ENCODE peak calls at places on chromosome X, in ten cellular contexts. E is CD4-positive, alpha-beta T cell; T is RWPE1; I is AG09309; Z is tibial artery; R is dorsolateral prefrontal cortex; C is thoracic aorta; X is pancreas; S is HCT116; P is fibroblast of lung. H is an unnamed sample.

GRCh38 chrX:76109654-76110053 is 63.2 kb upstream of the PBDC1 start:
- DNase-seq in E (no peak), T (peak), I (no peak), Z (no peak), R (no peak), C (no peak), X (no peak), S (no peak), P (no peak), H (no peak)

GRCh38 chrX:70554081-70554480 is 109.4 kb downstream of the DLG3 start:
- DNase-seq in E (no peak), T (peak), I (no peak), Z (no peak), R (no peak), C (no peak), X (no peak), S (no peak), P (peak), H (no peak)

GRCh38 chrX:85052207-85052606 is 48.5 kb downstream of the APOOL start:
- DNase-seq in E (no peak), T (peak), I (no peak), Z (no peak), R (no peak), C (no peak), X (no peak), S (no peak), P (peak), H (no peak)

GRCh38 chrX:19810370-19810769 is 77.0 kb downstream of the SH3KBP1 start:
- DNase-seq in E (no peak), T (no peak), I (no peak), Z (no peak), R (no peak), C (no peak), X (no peak), S (no peak), P (no peak), H (no peak)

GRCh38 chrX:19059063-19059462 is 63.2 kb downstream of the ADGRG2 start:
- DNase-seq in E (no peak), T (no peak), I (no peak), Z (no peak), R (no peak), C (no peak), X (no peak), S (no peak), P (no peak), H (no peak)

GRCh38 chrX:69163936-69164741 is 1.1 kb downstream of the PJA1 start:
- DNase-seq in E (peak), T (peak), I (no peak), Z (no peak), R (no peak), C (no peak), X (peak), S (no peak), P (no peak), H (peak)

GRCh38 chrX:134469481-134469880 is 9.5 kb downstream of the HPRT1 start:
- DNase-seq in E (no peak), T (no peak), I (no peak), Z (no peak), R (no peak), C (no peak), X (no peak), S (no peak), P (peak), H (no peak)

GRCh38 chrX:30144221-30144620 is 71.1 kb upstream of the MAGEB2 start:
- DNase-seq in E (no peak), T (no peak), I (no peak), Z (no peak), R (no peak), C (no peak), X (no peak), S (no peak), P (no peak), H (no peak)

GRCh38 chrX:33142331-33142730 is 69.0 kb downstream of the DMD start:
- DNase-seq in E (no peak), T (no peak), I (no peak), Z (no peak), R (no peak), C (no peak), X (no peak), S (no peak), P (no peak), H (no peak)

GRCh38 chrX:153674219-153674851 is 722 bp upstream of the PNCK start:
- DNase-seq in E (no peak), T (no peak), I (no peak), Z (no peak), R (no peak), C (no peak), X (no peak), S (no peak), P (no peak), H (no peak)

GRCh38 chrX:120200851-120201250 is 42.4 kb downstream of the RHOXF2 start:
- DNase-seq in E (no peak), T (no peak), I (no peak), Z (no peak), R (no peak), C (no peak), X (no peak), S (no peak), P (no peak), H (no peak)

GRCh38 chrX:112849010-112849409 is 8.4 kb upstream of the AMOT start:
- DNase-seq in E (no peak), T (no peak), I (no peak), Z (no peak), R (no peak), C (no peak), X (no peak), S (no peak), P (no peak), H (no peak)

GRCh38 chrX:5117816-5118215 is 1110.9 kb downstream of the NLGN4X start:
- DNase-seq in E (no peak), T (no peak), I (no peak), Z (no peak), R (no peak), C (no peak), X (no peak), S (no peak), P (no peak), H (no peak)

DNA sequence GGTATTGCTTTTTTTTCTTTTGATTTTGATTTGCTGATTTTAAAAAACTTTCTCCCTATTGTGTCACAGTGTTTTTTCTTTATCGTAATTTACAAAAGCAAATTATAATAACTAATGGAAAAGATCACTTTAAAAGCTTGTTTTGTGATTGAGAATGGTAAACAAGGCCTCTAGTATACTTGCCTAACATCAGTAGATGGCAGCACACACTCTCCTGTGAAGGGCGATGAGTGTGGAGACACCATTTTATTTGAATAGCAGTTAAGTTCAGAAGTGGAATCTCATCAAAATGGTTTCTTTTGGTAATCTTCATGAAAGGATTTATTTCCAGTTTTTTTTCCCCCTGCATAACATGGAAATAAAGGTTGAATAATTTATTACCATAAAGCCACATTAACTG is 72.3 kb downstream of the PAK3 start:
- DNase-seq in E (no peak), T (no peak), I (no peak), Z (no peak), R (no peak), C (no peak), X (no peak), S (no peak), P (peak), H (no peak)
- TF ChIP-seq CTCF in E (no peak), T (no peak), I (peak), Z (no peak), R (no peak), C (no peak), X (no peak), S (peak), P (no peak), H (peak)

DNA sequence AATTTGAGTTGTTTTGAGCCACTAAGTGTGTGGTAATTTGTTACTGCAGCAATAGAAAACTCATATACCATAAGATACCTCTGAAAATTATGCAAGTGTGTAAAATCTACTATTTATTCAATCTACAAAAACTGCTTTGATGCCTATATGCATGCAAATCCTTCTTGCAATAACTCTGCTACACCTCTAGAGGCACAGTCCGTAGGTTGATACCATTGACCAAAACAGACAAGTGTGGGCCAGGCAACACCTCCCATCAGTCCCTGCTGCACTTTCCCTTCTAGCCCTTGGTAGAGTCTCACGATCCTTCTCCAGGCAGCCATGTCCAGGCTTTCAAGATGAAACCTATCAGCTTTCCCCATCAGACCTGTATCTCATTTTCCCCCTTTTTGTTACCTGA is 48.8 kb upstream of the FAM9A start:
- DNase-seq in E (no peak), T (no peak), I (no peak), Z (no peak), R (no peak), C (no peak), X (no peak), S (no peak), P (no peak), H (no peak)
- TF ChIP-seq CTCF in E (no peak), T (no peak), I (peak), Z (no peak), R (no peak), C (no peak), X (no peak), S (no peak), P (no peak), H (no peak)

DNA sequence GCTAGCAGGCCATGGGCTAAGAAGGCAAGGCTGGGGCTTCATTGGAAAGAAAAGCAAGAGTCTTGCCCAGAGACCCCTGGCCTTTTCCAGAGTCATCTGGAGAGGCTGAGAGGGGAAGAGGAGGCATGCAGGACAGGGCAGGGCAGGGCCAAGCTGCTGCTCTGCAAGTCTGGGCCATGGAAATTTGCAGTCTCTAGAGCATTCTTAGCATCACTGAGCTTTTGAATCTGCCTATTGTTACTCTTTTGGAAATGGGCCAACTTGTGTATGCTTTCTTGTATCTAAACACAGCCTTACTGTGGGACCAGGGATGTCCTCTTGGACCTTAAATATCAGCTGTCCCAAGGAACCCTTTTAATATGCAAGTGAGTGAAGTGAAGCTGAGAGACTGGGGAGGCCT is 560.5 kb downstream of the MID1IP1 start:
- DNase-seq in E (no peak), T (no peak), I (no peak), Z (no peak), R (no peak), C (no peak), X (no peak), S (no peak), P (no peak), H (no peak)
- TF ChIP-seq CTCF in E (no peak), T (no peak), I (no peak), Z (no peak), R (no peak), C (no peak), X (no peak), S (no peak), P (no peak), H (no peak)

DNA sequence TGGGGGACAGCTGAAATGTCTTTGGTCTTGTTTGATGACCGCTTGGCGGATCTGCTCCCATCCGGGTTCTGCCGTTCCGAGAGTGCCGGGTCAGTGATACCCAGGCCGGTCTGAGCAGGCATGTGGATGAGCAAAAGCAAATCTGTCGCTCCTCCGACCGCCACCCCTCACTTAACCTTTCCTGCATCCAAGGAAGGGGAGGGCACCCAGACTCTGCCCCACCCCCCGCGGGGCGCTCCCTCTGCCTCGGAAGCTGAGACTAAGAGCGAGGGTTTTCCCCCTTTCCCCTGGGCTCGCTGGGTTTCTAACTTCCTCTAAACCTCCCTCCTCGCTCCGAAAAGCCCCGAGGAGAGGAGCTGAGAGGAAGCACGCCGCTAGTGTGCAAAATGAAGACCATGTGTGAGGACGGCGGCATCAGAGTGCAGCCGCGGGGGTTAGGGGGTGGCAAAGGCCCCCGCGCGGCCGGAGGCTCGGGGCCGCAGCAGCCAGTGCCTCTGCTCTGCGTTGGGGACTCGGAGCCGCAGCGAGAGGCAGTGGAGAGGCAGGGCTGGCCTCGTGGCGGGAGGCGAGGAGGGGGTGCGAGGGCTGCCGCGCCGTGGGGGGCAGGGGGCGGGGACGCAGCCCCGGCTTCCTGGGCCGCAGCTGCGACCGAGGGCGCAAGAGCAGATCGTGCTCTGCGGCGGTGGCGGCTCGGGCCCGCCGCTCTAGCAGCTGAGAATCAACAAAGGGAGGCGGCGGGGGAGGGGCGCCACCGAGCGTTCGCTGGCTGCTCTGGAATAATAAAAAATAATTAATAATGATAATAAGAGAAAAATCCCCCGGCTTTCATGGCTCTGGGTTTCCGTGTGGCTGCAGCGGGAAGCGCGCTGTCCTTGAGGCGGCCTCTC is 55.8 kb upstream of the BCOR start:
- DNase-seq in E (no peak), T (no peak), I (no peak), Z (peak), R (no peak), C (no peak), X (peak), S (no peak), P (peak), H (no peak)
- TF ChIP-seq CTCF in E (no peak), T (no peak), I (no peak), Z (no peak), R (peak), C (no peak), X (no peak), S (no peak), P (no peak), H (no peak)

GRCh38 chrX:47201545-47201944 is 7.9 kb downstream of the UBA1 start:
- DNase-seq in E (no peak), T (no peak), I (no peak), Z (no peak), R (no peak), C (no peak), X (no peak), S (no peak), P (no peak), H (no peak)

GRCh38 chrX:47199286-47199685 is 5.7 kb downstream of the UBA1 start:
- DNase-seq in E (no peak), T (no peak), I (no peak), Z (no peak), R (no peak), C (no peak), X (no peak), S (no peak), P (no peak), H (no peak)

GRCh38 chrX:47202316-47202715 is 8.7 kb downstream of the UBA1 start:
- DNase-seq in E (no peak), T (no peak), I (no peak), Z (no peak), R (no peak), C (no peak), X (no peak), S (no peak), P (no peak), H (no peak)

GRCh38 chrX:47198687-47199080 is 5.1 kb downstream of the UBA1 start:
- DNase-seq in E (no peak), T (no peak), I (no peak), Z (no peak), R (no peak), C (no peak), X (no peak), S (no peak), P (no peak), H (no peak)

GRCh38 chrX:47200385-47201150 is 6.9 kb downstream of the UBA1 start:
- DNase-seq in E (no peak), T (no peak), I (peak), Z (no peak), R (no peak), C (no peak), X (no peak), S (no peak), P (peak), H (no peak)
- TF ChIP-seq CTCF in E (no peak), T (no peak), I (peak), Z (no peak), R (no peak), C (no peak), X (no peak), S (no peak), P (peak), H (no peak)

DNA sequence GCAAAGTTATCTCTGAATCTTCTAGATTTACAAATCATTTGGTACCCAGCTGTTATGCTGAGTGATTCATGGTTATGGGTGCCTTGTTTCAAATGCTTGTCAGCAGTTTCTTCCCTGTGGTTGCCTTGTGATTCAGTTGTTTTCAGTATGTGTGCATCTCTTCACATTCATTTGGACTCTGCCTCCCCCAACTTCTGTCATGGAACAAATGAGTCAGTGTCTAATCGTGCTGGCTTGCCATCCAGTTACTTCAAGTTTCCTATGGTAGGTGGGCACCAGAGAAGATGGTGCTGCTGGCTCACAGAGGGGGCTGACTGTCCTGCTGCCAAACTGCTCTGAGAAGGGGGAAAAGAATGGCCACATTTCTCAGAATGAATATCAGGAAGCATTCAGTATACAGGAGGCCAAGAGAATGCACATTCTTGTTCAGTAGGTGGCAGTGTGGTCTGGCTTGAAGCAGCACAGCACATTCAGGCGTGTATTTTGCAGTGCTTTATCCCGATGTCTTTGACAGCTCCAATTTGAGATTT is 260.9 kb downstream of the GLUD2 start:
- DNase-seq in E (no peak), T (peak), I (peak), Z (no peak), R (peak), C (no peak), X (peak), S (peak), P (no peak), H (no peak)
- TF ChIP-seq CTCF in E (no peak), T (no peak), I (peak), Z (peak), R (peak), C (no peak), X (peak), S (peak), P (no peak), H (no peak)

DNA sequence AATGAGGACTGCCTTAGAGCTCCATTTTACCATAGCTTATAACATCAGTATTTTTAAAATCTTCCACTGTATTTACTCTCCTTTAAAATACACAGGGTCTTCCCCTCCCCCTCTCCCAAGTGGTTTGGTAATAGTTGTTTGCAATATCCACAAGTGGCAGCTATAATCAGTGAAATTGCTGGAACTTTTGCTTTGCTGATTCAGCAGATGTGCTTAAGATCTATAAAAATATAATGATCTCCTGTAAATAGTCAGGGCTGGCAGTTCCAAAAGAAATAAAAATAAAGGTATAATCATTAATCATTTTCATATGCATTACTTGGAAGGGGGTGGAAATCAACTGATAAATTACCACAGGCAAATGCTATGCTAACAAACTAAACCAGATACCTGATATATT is 345.2 kb downstream of the KLHL13 start:
- DNase-seq in E (no peak), T (no peak), I (no peak), Z (no peak), R (no peak), C (no peak), X (no peak), S (no peak), P (no peak), H (no peak)
- TF ChIP-seq CTCF in E (no peak), T (no peak), I (no peak), Z (no peak), R (no peak), C (no peak), X (no peak), S (no peak), P (no peak), H (no peak)

GRCh38 chrX:47129879-47130358 is 14.6 kb downstream of the NDUFB11 start:
- DNase-seq in E (no peak), T (no peak), I (no peak), Z (no peak), R (no peak), C (no peak), X (no peak), S (no peak), P (peak), H (no peak)
- TF ChIP-seq CTCF in E (no peak), T (no peak), I (no peak), Z (no peak), R (no peak), C (no peak), X (no peak), S (no peak), P (no peak), H (no peak)

GRCh38 chrX:101617211-101618191 is at the start of gene ARMCX6:
- DNase-seq in E (peak), T (peak), I (peak), Z (peak), R (peak), C (no peak), X (peak), S (peak), P (peak), H (peak)
- TF ChIP-seq CTCF in E (no peak), T (peak), I (peak), Z (peak), R (peak), C (peak), X (peak), S (peak), P (no peak), H (no peak)

GRCh38 chrX:125826774-125827451 is 339.2 kb downstream of the DCAF12L2 start:
- DNase-seq in E (no peak), T (no peak), I (no peak), Z (no peak), R (no peak), C (no peak), X (no peak), S (no peak), P (no peak), H (no peak)

GRCh38 chrX:125826080-125826479 is 340.0 kb downstream of the DCAF12L2 start:
- DNase-seq in E (no peak), T (no peak), I (no peak), Z (no peak), R (no peak), C (no peak), X (no peak), S (no peak), P (no peak), H (no peak)
- TF ChIP-seq CTCF in E (no peak), T (no peak), I (no peak), Z (no peak), R (no peak), C (no peak), X (no peak), S (no peak), P (no peak), H (no peak)

H was measured in mesothelial cell of epicardium.